ENCODE peak calls at places on chromosomes 6 and 20, in five cellular contexts. X is HepG2, I is H1, F is GM12878, U is GM12892. G is an unnamed sample.

GRCh38 chr6:81606965-81607381 is 145.5 kb downstream of the TENT5A start:
- DNase-seq in X (no peak), I (no peak), F (no peak), U (no peak), G (no peak)

GRCh38 chr6:41625442-41625841 is 12.8 kb upstream of the MDFI start:
- DNase-seq in X (no peak), I (no peak), F (no peak), U (no peak), G (no peak)

GRCh38 chr20:47126709-47127108 is 229.8 kb downstream of the ZMYND8 start:
- DNase-seq in X (no peak), I (no peak), F (no peak), U (no peak), G (no peak)

GRCh38 chr6:5673016-5673415 is 333.7 kb downstream of the NRN1 start:
- DNase-seq in X (no peak), I (no peak), F (no peak), U (no peak), G (no peak)

GRCh38 chr20:61900376-61901293 is 165.0 kb downstream of the TAF4 start:
- DNase-seq in X (peak; percentile 32), I (no peak), F (no peak), U (no peak), G (no peak)

GRCh38 chr6:56490994-56491393 is 151.7 kb downstream of the DST start:
- DNase-seq in X (no peak), I (no peak), F (no peak), U (no peak), G (no peak)

GRCh38 chr6:69933239-69933638 is 66.9 kb downstream of the COL19A1 start:
- DNase-seq in X (no peak), I (no peak), F (no peak), U (no peak), G (no peak)

GRCh38 chr20:51446656-51447055 is 95.9 kb downstream of the NFATC2 start:
- DNase-seq in X (peak; percentile 82), I (no peak), F (no peak), U (no peak), G (no peak)

GRCh38 chr6:3911614-3912336 is 62.6 kb downstream of the FAM50B start:
- DNase-seq in X (peak; percentile 93), I (peak; percentile 39), F (no peak), U (no peak), G (no peak)

GRCh38 chr6:130825772-130826441 is 1.3 kb upstream of the SMLR1 start:
- DNase-seq in X (no peak), I (peak; percentile 56), F (no peak), U (no peak), G (no peak)

GRCh38 chr20:23228912-23229311 is 121.7 kb upstream of the NXT1 start:
- DNase-seq in X (no peak), I (peak; percentile 11), F (no peak), U (no peak), G (no peak)

GRCh38 chr6:56652994-56653393 is 10.3 kb upstream of the DST start:
- DNase-seq in X (peak; percentile 49), I (no peak), F (no peak), U (no peak), G (no peak)

GRCh38 chr20:57716202-57716601 is 6.4 kb upstream of the PMEPA1 start:
- DNase-seq in X (no peak), I (no peak), F (no peak), U (no peak), G (no peak)

GRCh38 chr20:14203657-14204056 is 133.8 kb downstream of the FLRT3 start:
- DNase-seq in X (no peak), I (no peak), F (no peak), U (no peak), G (no peak)

GRCh38 chr6:157860505-157860991 is 37.5 kb downstream of the SNX9 start:
- DNase-seq in X (no peak), I (no peak), F (no peak), U (no peak), G (no peak)

GRCh38 chr6:36050305-36050704 is 22.7 kb downstream of the MAPK14 start:
- DNase-seq in X (no peak), I (no peak), F (no peak), U (no peak), G (no peak)

GRCh38 chr6:26251354-26252081 is 113.5 kb upstream of the BTN3A2 start:
- DNase-seq in X (no peak), I (peak; percentile 86), F (peak; percentile 98), U (no peak), G (no peak)

GRCh38 chr6:31888281-31889258 is 8.9 kb downstream of the EHMT2 start:
- DNase-seq in X (no peak), I (peak; percentile 89), F (no peak), U (peak; percentile 68), G (peak; percentile 76)

GRCh38 chr20:23924751-23925150 is 45.2 kb upstream of the CST5 start:
- DNase-seq in X (no peak), I (no peak), F (no peak), U (no peak), G (no peak)

GRCh38 chr6:3911130-3911529 is 62.0 kb downstream of the FAM50B start:
- DNase-seq in X (no peak), I (no peak), F (no peak), U (no peak), G (no peak)

GRCh38 chr20:49824206-49824605 is 11.6 kb downstream of the SLC9A8 start:
- DNase-seq in X (no peak), I (no peak), F (no peak), U (no peak), G (no peak)

GRCh38 chr20:62938105-62938888 is at the start of gene GID8:
- DNase-seq in X (peak; percentile 35), I (no peak), F (no peak), U (peak; percentile 54), G (no peak)

GRCh38 chr20:45924391-45925261 is 9.9 kb upstream of the PCIF1 start:
- DNase-seq in X (peak; percentile 66), I (no peak), F (no peak), U (no peak), G (no peak)

GRCh38 chr6:106473807-106474206 is 113.3 kb downstream of the CRYBG1 start:
- DNase-seq in X (no peak), I (no peak), F (no peak), U (no peak), G (no peak)
- TF ChIP-seq TAF1 in X (no peak), I (no peak), F (no peak), U (no peak), G (no peak)

DNA sequence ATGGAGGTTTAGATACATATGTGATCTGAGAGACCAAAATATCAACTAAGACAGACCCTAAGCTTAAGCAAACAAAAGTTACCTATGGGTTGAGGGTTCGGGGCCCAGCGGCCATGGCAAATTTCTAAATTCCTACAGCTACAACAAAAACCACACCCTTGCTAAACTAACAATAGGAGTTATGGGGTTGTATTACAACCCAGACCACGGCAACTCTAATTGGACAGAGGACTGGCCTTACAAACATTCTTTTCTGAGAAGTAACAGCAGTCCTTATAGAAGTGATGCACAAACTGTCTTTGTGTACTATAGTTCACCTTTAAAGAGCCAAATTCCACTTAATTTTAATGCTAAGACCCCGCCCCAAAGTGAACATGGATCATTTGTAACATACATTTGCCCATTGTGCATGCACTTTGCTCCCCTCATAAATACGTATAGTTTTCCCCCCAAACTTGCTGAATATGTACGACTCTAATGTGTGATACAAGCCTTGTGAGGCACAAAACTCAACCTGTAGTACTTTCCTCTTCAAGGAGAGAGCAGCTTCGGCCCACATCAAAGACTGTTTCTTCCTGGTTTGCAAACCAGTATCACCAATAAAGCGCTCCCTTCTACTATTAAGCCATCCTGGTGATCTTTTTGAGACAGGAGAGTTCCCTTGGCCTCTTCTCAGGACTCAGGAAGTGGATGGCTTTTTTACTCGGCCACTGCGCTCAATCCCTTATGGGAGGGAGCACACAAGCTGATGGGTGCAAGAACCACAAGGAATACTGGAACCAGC is 25.6 kb upstream of the MBOAT1 start:
- DNase-seq in X (no peak), I (no peak), F (no peak), U (no peak), G (no peak)
- TF ChIP-seq POLR2A in X (no peak), I (no peak), F (no peak), U (no peak), G (no peak)

DNA sequence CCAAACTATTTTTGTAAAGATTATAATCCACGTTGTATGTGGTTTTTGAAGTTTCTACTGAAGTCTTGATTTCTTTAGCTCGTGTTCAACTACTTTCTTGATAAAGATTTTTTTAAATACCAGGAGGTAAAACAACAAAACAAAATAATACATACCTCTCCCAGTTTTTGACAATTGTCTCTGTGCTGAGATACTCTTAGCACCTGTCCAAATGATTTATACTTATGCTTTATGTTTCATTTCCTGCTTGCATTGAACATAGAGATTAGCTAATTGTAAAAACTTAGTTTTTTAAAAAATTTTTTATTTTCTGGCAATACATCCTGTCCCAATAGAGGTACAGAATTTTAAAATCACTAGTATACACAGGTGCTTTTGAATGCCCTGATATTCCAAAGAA is 506.9 kb upstream of the ADGRB3 start:
- DNase-seq in X (no peak), I (no peak), F (no peak), U (no peak), G (no peak)
- TF ChIP-seq POLR2AphosphoS5 in X (no peak), I (no peak), F (no peak), U (no peak), G (no peak)

DNA sequence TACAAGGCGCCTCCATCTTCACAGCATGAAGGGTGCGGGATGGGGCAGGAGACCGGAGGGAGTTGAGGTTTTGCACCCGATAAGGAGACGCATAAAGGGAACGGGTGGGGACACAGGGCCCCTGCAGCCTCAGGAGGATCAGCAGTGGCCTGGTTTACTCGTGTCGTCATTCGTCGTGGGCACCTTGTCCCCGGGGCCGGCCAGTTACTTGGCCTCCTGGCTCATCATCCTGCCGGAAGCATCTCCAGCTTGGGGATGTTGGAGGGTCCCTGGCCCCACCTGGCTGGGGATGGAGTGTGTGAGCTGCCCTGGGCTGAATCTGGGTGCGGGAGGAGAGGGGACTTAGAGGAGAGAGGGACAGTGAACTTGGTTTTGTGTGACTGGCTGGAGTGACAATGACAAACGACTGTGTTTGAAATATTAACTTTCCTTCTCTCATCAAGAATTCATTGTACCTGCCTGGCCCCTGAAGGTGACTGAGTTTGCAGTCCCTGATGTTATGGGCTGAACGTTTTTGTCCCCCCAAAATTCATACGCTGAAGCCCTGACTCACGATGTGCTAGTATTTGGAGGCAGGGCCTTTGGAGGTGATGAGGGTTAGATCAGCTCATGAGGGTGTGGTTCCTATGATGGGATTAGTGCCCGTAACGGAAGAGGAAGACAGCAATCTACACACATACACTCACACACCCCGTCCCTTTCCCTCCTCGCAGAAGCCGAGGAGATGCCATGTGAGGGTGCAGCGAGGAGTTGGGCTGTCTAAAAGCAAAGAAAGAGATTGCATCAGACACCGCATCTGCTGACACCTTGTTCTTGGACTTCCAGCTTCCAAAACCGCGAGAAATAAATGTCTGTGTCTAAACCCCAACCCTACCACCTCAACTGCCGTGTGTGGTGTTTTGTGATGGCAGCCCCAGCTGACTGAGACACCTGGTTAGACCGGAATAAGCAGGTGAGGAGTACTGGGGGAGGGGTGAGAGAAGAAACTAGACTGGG is 65.0 kb upstream of the MAP3K4 start:
- DNase-seq in X (no peak), I (no peak), F (no peak), U (no peak), G (no peak)
- TF ChIP-seq TAF1 in X (no peak), I (no peak), F (no peak), U (no peak), G (no peak)

DNA sequence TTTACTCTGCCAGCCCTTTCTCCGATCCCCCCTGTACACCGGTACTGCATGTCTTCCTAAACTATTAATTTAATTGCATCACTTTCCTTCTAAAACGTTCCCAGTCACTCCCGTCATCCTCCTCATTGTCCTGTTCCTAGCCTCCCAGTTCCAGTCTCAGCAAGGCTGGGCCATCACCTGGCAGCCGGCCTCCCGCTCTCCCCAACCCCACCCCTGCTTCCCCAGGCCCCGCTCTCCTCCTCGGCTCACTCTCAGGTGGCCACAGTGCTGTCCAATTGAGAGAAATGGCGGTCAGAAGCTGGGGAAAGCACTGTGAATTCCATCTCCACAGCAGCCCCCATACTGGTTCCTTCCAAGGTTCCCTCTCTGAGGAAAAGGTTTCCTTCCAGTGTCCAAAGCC is 8.9 kb downstream of the PDE10A start:
- DNase-seq in X (no peak), I (no peak), F (no peak), U (no peak), G (no peak)
- TF ChIP-seq POLR2A in X (no peak), I (no peak), F (no peak), U (no peak), G (no peak)